ENCODE peak calls at places on chromosomes 13 and 19, in five cellular contexts. G is thoracic aorta, C is heart right ventricle, M is colonic mucosa, K is PC-3. F is an unnamed sample.

GRCh38 chr13:65940720-65941119 is 1289.4 kb downstream of the PCDH9 start:
- DNase-seq in G (no peak), C (no peak), M (no peak), K (no peak), F (no peak)

GRCh38 chr13:78382946-78383542 is 220.3 kb downstream of the POU4F1 start:
- DNase-seq in G (no peak), C (no peak), M (no peak), K (no peak), F (no peak)

GRCh38 chr19:54257116-54257480 is at the start of gene LILRB5:
- DNase-seq in G (no peak), C (no peak), M (no peak), K (no peak), F (no peak)

GRCh38 chr13:30585748-30586262 is 31.9 kb upstream of the USPL1 start:
- DNase-seq in G (no peak), C (no peak), M (no peak), K (peak; percentile 89), F (no peak)

GRCh38 chr19:54473071-54473941 is at the start of gene CDC42EP5:
- DNase-seq in G (no peak), C (peak; percentile 76), M (peak; percentile 88), K (no peak), F (no peak)

GRCh38 chr19:4082172-4082571 is 15.5 kb upstream of the ZBTB7A start:
- DNase-seq in G (no peak), C (no peak), M (no peak), K (no peak), F (no peak)

GRCh38 chr13:76795701-76796695 is 90.2 kb downstream of the KCTD12 start:
- DNase-seq in G (no peak), C (no peak), M (no peak), K (peak; percentile 55), F (no peak)

GRCh38 chr13:31310781-31311180 is 111.0 kb downstream of the B3GLCT start:
- DNase-seq in G (no peak), C (peak; percentile 53), M (no peak), K (no peak), F (peak; percentile 80)

GRCh38 chr19:14775855-14776254 is 2.5 kb downstream of the ADGRE2 start:
- DNase-seq in G (no peak), C (peak; percentile 24), M (no peak), K (no peak), F (no peak)

GRCh38 chr19:48230555-48231129 is 25.1 kb downstream of the CARD8 start:
- DNase-seq in G (no peak), C (no peak), M (no peak), K (no peak), F (no peak)

GRCh38 chr13:112725346-112726017 is 35.6 kb downstream of the ATP11A start:
- DNase-seq in G (no peak), C (no peak), M (no peak), K (peak; percentile 85), F (peak; percentile 87)

GRCh38 chr19:55308281-55308680 is 16.9 kb downstream of the TMEM150B start:
- DNase-seq in G (no peak), C (no peak), M (no peak), K (no peak), F (no peak)

GRCh38 chr19:40646564-40647254 is 43.7 kb downstream of the NUMBL start:
- DNase-seq in G (no peak), C (no peak), M (no peak), K (peak; percentile 15), F (no peak)

GRCh38 chr19:17938092-17938845 is 5.5 kb downstream of the CCDC124 start:
- DNase-seq in G (no peak), C (peak; percentile 76), M (peak; percentile 80), K (peak; percentile 94), F (peak; percentile 65)

GRCh38 chr19:13701624-13702023 is 62.7 kb upstream of the MRI1 start:
- DNase-seq in G (no peak), C (no peak), M (no peak), K (no peak), F (no peak)

GRCh38 chr13:75485286-75486062 is 3.5 kb upstream of the TBC1D4 start:
- DNase-seq in G (no peak), C (no peak), M (no peak), K (peak; percentile 48), F (no peak)

GRCh38 chr13:110509971-110510786 is 51.3 kb downstream of the RAB20 start:
- DNase-seq in G (no peak), C (peak; percentile 40), M (no peak), K (no peak), F (no peak)

GRCh38 chr19:39304701-39305571 is 8.7 kb downstream of the IFNL1 start:
- DNase-seq in G (no peak), C (no peak), M (no peak), K (no peak), F (no peak)

GRCh38 chr19:49344516-49345423 is 9.6 kb downstream of the CD37 start:
- DNase-seq in G (no peak), C (no peak), M (no peak), K (no peak), F (no peak)

GRCh38 chr13:22238269-22238668 is 567.4 kb downstream of the FGF9 start:
- DNase-seq in G (no peak), C (no peak), M (no peak), K (no peak), F (no peak)

GRCh38 chr19:40191836-40192646 is 815 bp downstream of the MAP3K10 start:
- DNase-seq in G (no peak), C (peak; percentile 39), M (peak; percentile 23), K (peak; percentile 2), F (no peak)

GRCh38 chr19:33472696-33473624 is 48.6 kb downstream of the PEPD start:
- DNase-seq in G (no peak), C (no peak), M (no peak), K (peak; percentile 85), F (no peak)

GRCh38 chr19:19661141-19661674 is 2.3 kb downstream of the ATP13A1 start:
- DNase-seq in G (no peak), C (no peak), M (no peak), K (no peak), F (no peak)

GRCh38 chr19:731000-731399 is 19.9 kb upstream of the MISP start:
- DNase-seq in G (no peak), C (no peak), M (no peak), K (no peak), F (no peak)

GRCh38 chr13:64078025-64078424 is 2662.4 kb upstream of the PCDH20 start:
- DNase-seq in G (no peak), C (no peak), M (no peak), K (no peak), F (no peak)

GRCh38 chr13:46405457-46405856 is 18.4 kb upstream of the RUBCNL start:
- DNase-seq in G (no peak), C (no peak), M (no peak), K (no peak), F (no peak)

GRCh38 chr19:18832331-18833140 is 777 bp downstream of the UPF1 start:
- DNase-seq in G (no peak), C (no peak), M (peak; percentile 40), K (peak; percentile 16), F (peak; percentile 47)

GRCh38 chr13:79802389-79803140 is 321.6 kb downstream of the NDFIP2 start:
- DNase-seq in G (no peak), C (no peak), M (no peak), K (no peak), F (no peak)

GRCh38 chr19:3699741-3700241 is 477 bp downstream of the PIP5K1C start:
- DNase-seq in G (no peak), C (no peak), M (no peak), K (no peak), F (no peak)

GRCh38 chr19:30856786-30857185 is 484.6 kb downstream of the ZNF536 start:
- DNase-seq in G (no peak), C (no peak), M (no peak), K (no peak), F (no peak)

GRCh38 chr19:47663435-47663910 is 49.7 kb upstream of the EHD2 start:
- DNase-seq in G (no peak), C (no peak), M (no peak), K (peak; percentile 89), F (no peak)

GRCh38 chr19:16623576-16623975 is 4.4 kb downstream of the MED26 start:
- DNase-seq in G (no peak), C (no peak), M (no peak), K (no peak), F (no peak)
- H3K4me1 ChIP-seq in G (peaks cover 36% of the 10 kb centered on the region), C (peaks cover 81% of the 10 kb centered on the region), M (no peaks in the 10 kb centered on the region), K (peaks cover 11% of the 10 kb centered on the region), F (peaks cover 84% of the 10 kb centered on the region)

DNA sequence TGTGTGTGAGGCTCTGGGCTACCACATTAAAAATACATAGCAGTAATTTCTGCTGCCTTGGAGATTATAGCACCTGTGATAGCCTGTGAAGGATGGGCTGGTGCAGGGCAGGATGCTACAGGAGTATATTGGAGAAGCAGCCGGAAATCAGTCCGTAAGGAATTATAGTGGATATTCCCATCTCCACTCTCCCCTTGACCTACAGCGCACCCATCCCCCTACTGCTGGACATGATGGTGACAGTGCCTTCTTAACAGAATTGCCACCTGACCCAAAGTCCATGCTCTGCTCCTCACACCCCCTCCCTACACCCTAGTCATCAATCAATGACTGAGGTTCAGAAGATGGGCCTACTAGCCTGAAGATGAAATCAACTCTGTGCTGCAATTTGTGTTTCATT is 376.0 kb downstream of the GPC5 start:
- DNase-seq in G (no peak), C (no peak), M (no peak), K (no peak), F (no peak)
- H3K27ac ChIP-seq in G (no peak overlapping the region), C (no peak overlapping the region), M (no peak overlapping the region), K (no peak overlapping the region), F (no peak overlapping the region)

GRCh38 chr13:113835461-113836274 is 28.2 kb downstream of the GAS6 start:
- DNase-seq in G (no peak), C (peak; percentile 8), M (no peak), K (peak; percentile 36), F (no peak)

GRCh38 chr13:113838711-113839201 is 25.1 kb downstream of the GAS6 start:
- DNase-seq in G (no peak), C (peak; percentile 24), M (no peak), K (no peak), F (peak; percentile 70)

GRCh38 chr13:113836917-113837553 is 26.8 kb downstream of the GAS6 start:
- DNase-seq in G (no peak), C (peak; percentile 64), M (peak; percentile 53), K (peak; percentile 31), F (peak; percentile 89)

GRCh38 chr13:113839536-113840204 is 24.2 kb downstream of the GAS6 start:
- DNase-seq in G (no peak), C (peak; percentile 65), M (peak; percentile 76), K (no peak), F (no peak)

GRCh38 chr13:113837554-113838355 is 26.1 kb downstream of the GAS6 start:
- DNase-seq in G (peak; percentile 93), C (peak; percentile 94), M (peak; percentile 86), K (peak; percentile 84), F (peak; percentile 96)
- H3K4me3 ChIP-seq in G (peak overlapping the region; percentile 50), C (no peak overlapping the region), M (no peak overlapping the region), K (peak overlapping the region; percentile 48), F (peak overlapping the region; percentile 37)

GRCh38 chr19:11194173-11194572 is 3.2 kb downstream of the KANK2 start:
- DNase-seq in G (no peak), C (no peak), M (no peak), K (no peak), F (no peak)

GRCh38 chr19:11194657-11195056 is 2.7 kb downstream of the KANK2 start:
- DNase-seq in G (no peak), C (peak; percentile 29), M (no peak), K (no peak), F (no peak)

GRCh38 chr19:11191934-11192333 is 5.4 kb downstream of the KANK2 start:
- DNase-seq in G (no peak), C (no peak), M (no peak), K (no peak), F (no peak)

GRCh38 chr19:11195169-11195568 is 2.2 kb downstream of the KANK2 start:
- DNase-seq in G (no peak), C (peak; percentile 52), M (no peak), K (no peak), F (no peak)

GRCh38 chr19:11192957-11193939 is 4.1 kb downstream of the KANK2 start:
- DNase-seq in G (no peak), C (no peak), M (no peak), K (no peak), F (no peak)
- H3K4me1 ChIP-seq in G (peaks cover 78% of the 10 kb centered on the region), C (peaks cover 92% of the 10 kb centered on the region), M (no peaks in the 10 kb centered on the region), K (peaks cover 17% of the 10 kb centered on the region), F (peaks cover 46% of the 10 kb centered on the region)

F was measured in gastrocnemius medialis.